ENCODE peak calls at places on chromosomes 11 and 22, in eight cellular contexts. B is NCI-H1417; T is RPMI8226; R is OCI-LY7; Q is ELR; N is stimulated activated CD4-positive, alpha-beta T cell treated with anti-CD3 and anti-CD28 coated beads, Interleukin-12 subunit alpha, Interleukin-12 subunit beta, amount 100 ng/mL, for 48 hours; O is aorta; I is H54. E is an unnamed sample.

GRCh38 chr11:118290923-118291322 is 13.6 kb upstream of the CD3E start:
- DNase-seq in B (no peak), T (peak), R (peak), Q (peak), N (no peak), O (no peak), I (no peak), E (no peak)

GRCh38 chr11:68911731-68912130 is 8.0 kb downstream of the IGHMBP2 start:
- DNase-seq in B (no peak), T (no peak), R (no peak), Q (no peak), N (no peak), O (no peak), I (no peak), E (no peak)

GRCh38 chr22:36911887-36912661 is 1.4 kb upstream of the CSF2RB start:
- DNase-seq in B (no peak), T (no peak), R (no peak), Q (no peak), N (no peak), O (no peak), I (no peak), E (no peak)

GRCh38 chr11:68545796-68546195 is 85.2 kb downstream of the PPP6R3 start:
- DNase-seq in B (no peak), T (no peak), R (no peak), Q (no peak), N (no peak), O (no peak), I (no peak), E (no peak)

GRCh38 chr11:110829873-110830272 is 117.6 kb upstream of the ARHGAP20 start:
- DNase-seq in B (no peak), T (no peak), R (no peak), Q (peak), N (no peak), O (no peak), I (no peak), E (no peak)

GRCh38 chr11:46234261-46234660 is 43.2 kb upstream of the CREB3L1 start:
- DNase-seq in B (peak), T (no peak), R (no peak), Q (no peak), N (no peak), O (no peak), I (no peak), E (no peak)

GRCh38 chr11:23509023-23509422 is 648.7 kb upstream of the CCDC179 start:
- DNase-seq in B (no peak), T (no peak), R (no peak), Q (peak), N (no peak), O (no peak), I (peak), E (no peak)

GRCh38 chr11:25769287-25769686 is 562.6 kb upstream of the ANO3 start:
- DNase-seq in B (no peak), T (no peak), R (no peak), Q (peak), N (no peak), O (no peak), I (no peak), E (no peak)

GRCh38 chr22:43197271-43197941 is 10.5 kb upstream of the TTLL12 start:
- DNase-seq in B (no peak), T (peak), R (no peak), Q (peak), N (no peak), O (no peak), I (no peak), E (no peak)

GRCh38 chr22:32644252-32645100 is 157.0 kb upstream of the TIMP3 start:
- DNase-seq in B (peak), T (no peak), R (no peak), Q (peak), N (no peak), O (peak), I (no peak), E (peak)

GRCh38 chr11:109390752-109391151 is 31.2 kb upstream of the C11orf87 start:
- DNase-seq in B (no peak), T (no peak), R (no peak), Q (no peak), N (no peak), O (no peak), I (no peak), E (no peak)

GRCh38 chr22:21714059-21714770 is 21.4 kb downstream of the YPEL1 start:
- DNase-seq in B (no peak), T (no peak), R (no peak), Q (no peak), N (no peak), O (no peak), I (no peak), E (no peak)

GRCh38 chr22:24485608-24486007 is 9.5 kb upstream of the UPB1 start:
- DNase-seq in B (no peak), T (peak), R (peak), Q (peak), N (no peak), O (no peak), I (no peak), E (no peak)

GRCh38 chr11:126205359-126205758 is 6.1 kb downstream of the RPUSD4 start:
- DNase-seq in B (no peak), T (no peak), R (no peak), Q (no peak), N (no peak), O (no peak), I (no peak), E (no peak)

GRCh38 chr11:7572001-7572712 is 58.4 kb downstream of the PPFIBP2 start:
- DNase-seq in B (peak), T (no peak), R (no peak), Q (peak), N (no peak), O (no peak), I (no peak), E (no peak)

GRCh38 chr11:2138075-2138435 is 1.1 kb downstream of the IGF2 start:
- DNase-seq in B (peak), T (no peak), R (no peak), Q (no peak), N (no peak), O (peak), I (no peak), E (no peak)

GRCh38 chr11:2351701-2352100 is 25.4 kb upstream of the CD81 start:
- DNase-seq in B (no peak), T (no peak), R (no peak), Q (no peak), N (no peak), O (no peak), I (no peak), E (no peak)

GRCh38 chr11:34266987-34267386 is 90.8 kb downstream of the ABTB2 start:
- DNase-seq in B (no peak), T (no peak), R (no peak), Q (no peak), N (no peak), O (peak), I (no peak), E (no peak)

GRCh38 chr22:48557473-48557872 is 1270.2 kb downstream of the BRD1 start:
- DNase-seq in B (no peak), T (no peak), R (no peak), Q (no peak), N (no peak), O (no peak), I (no peak), E (no peak)

GRCh38 chr22:37210041-37210803 is 2.1 kb downstream of the SSTR3 start:
- DNase-seq in B (no peak), T (no peak), R (no peak), Q (no peak), N (no peak), O (no peak), I (no peak), E (no peak)

GRCh38 chr11:76120513-76121081 is 85.7 kb downstream of the WNT11 start:
- DNase-seq in B (no peak), T (no peak), R (no peak), Q (no peak), N (no peak), O (no peak), I (no peak), E (no peak)

GRCh38 chr11:6755953-6756347 is 15.8 kb downstream of the OR2AG2 start:
- DNase-seq in B (no peak), T (no peak), R (no peak), Q (no peak), N (no peak), O (no peak), I (no peak), E (no peak)

GRCh38 chr22:37228106-37229011 is 15.7 kb downstream of the RAC2 start:
- DNase-seq in B (no peak), T (no peak), R (no peak), Q (peak), N (no peak), O (peak), I (no peak), E (no peak)

GRCh38 chr11:78350101-78350645 is 67.4 kb downstream of the GAB2 start:
- DNase-seq in B (no peak), T (peak), R (peak), Q (peak), N (no peak), O (no peak), I (no peak), E (no peak)

GRCh38 chr11:111303476-111303875 is 5.1 kb downstream of the POU2AF3 start:
- DNase-seq in B (peak), T (no peak), R (peak), Q (no peak), N (no peak), O (no peak), I (no peak), E (no peak)

GRCh38 chr11:2916892-2917645 is 12.2 kb downstream of the PHLDA2 start:
- DNase-seq in B (no peak), T (no peak), R (no peak), Q (no peak), N (no peak), O (no peak), I (no peak), E (no peak)

GRCh38 chr11:33514079-33514690 is 186.4 kb downstream of the C11orf91 start:
- DNase-seq in B (no peak), T (no peak), R (no peak), Q (no peak), N (no peak), O (no peak), I (no peak), E (no peak)

GRCh38 chr11:69010361-69010891 is 2.6 kb downstream of the MRGPRF start:
- DNase-seq in B (no peak), T (no peak), R (no peak), Q (peak), N (no peak), O (no peak), I (no peak), E (no peak)

GRCh38 chr11:16528639-16529038 is 172.3 kb upstream of the SOX6 start:
- DNase-seq in B (no peak), T (no peak), R (no peak), Q (no peak), N (no peak), O (no peak), I (no peak), E (no peak)

GRCh38 chr11:44579172-44579804 is 13.8 kb downstream of the CD82 start:
- DNase-seq in B (no peak), T (no peak), R (no peak), Q (no peak), N (no peak), O (no peak), I (no peak), E (no peak)

GRCh38 chr11:119319702-119320592 is 3.0 kb upstream of the MCAM start:
- DNase-seq in B (no peak), T (no peak), R (no peak), Q (no peak), N (no peak), O (no peak), I (no peak), E (no peak)

GRCh38 chr11:25970726-25971508 is 361.0 kb upstream of the ANO3 start:
- DNase-seq in B (no peak), T (peak), R (peak), Q (peak), N (no peak), O (no peak), I (no peak), E (no peak)

GRCh38 chr11:128735935-128736610 is 42.2 kb downstream of the FLI1 start:
- DNase-seq in B (no peak), T (peak), R (peak), Q (no peak), N (no peak), O (no peak), I (no peak), E (no peak)

GRCh38 chr22:16801088-16801487 is 24.1 kb downstream of the XKR3 start:
- DNase-seq in B (no peak), T (no peak), R (no peak), Q (no peak), N (no peak), O (no peak), I (no peak), E (no peak)

GRCh38 chr11:39220069-39220468 is 2239.4 kb downstream of the LRRC4C start:
- DNase-seq in B (no peak), T (no peak), R (no peak), Q (no peak), N (no peak), O (no peak), I (no peak), E (no peak)

GRCh38 chr11:96230686-96231085 is 112.3 kb downstream of the MAML2 start:
- DNase-seq in B (no peak), T (no peak), R (no peak), Q (no peak), N (no peak), O (no peak), I (no peak), E (peak)

GRCh38 chr11:27339940-27340339 is 23.1 kb downstream of the CCDC34 start:
- DNase-seq in B (no peak), T (no peak), R (no peak), Q (no peak), N (no peak), O (no peak), I (no peak), E (no peak)

GRCh38 chr22:28395920-28396447 is 283.7 kb downstream of the TTC28 start:
- DNase-seq in B (no peak), T (no peak), R (no peak), Q (peak), N (no peak), O (no peak), I (no peak), E (no peak)

GRCh38 chr11:84714316-84714780 is 912.8 kb downstream of the DLG2 start:
- DNase-seq in B (peak), T (peak), R (peak), Q (peak), N (no peak), O (peak), I (peak), E (no peak)